ENCODE peak calls at places on chromosomes 4 and X, in seven cellular contexts. U is A549; E is psoas muscle; O is MCF 10A; Y is RWPE1; I is CD8-positive, alpha-beta T cell; H is H9. N is an unnamed sample.
A peak's percentile ranks its signal among the peaks of the same experiment; 100 is the strongest.

GRCh38 chr4:102022343-102022742 is 231.8 kb downstream of the BANK1 start:
- DNase-seq in I (no peak), Y (no peak), E (no peak), O (no peak), U (no peak), H (no peak), N (no peak)

GRCh38 chrX:71532078-71532752 is 689 bp upstream of the OGT start:
- DNase-seq in Y (no peak), E (no peak), I (peak; percentile 64), H (no peak), U (peak; percentile 8), O (peak; percentile 39), N (peak; percentile 65)

GRCh38 chr4:146282662-146283061 is 68.3 kb downstream of the REELD1 start:
- DNase-seq in E (no peak), O (no peak), H (no peak), U (no peak), I (no peak), Y (no peak), N (no peak)

GRCh38 chr4:11543710-11544109 is 115.0 kb upstream of the HS3ST1 start:
- DNase-seq in Y (peak; percentile 34), E (no peak), O (peak; percentile 28), H (no peak), U (no peak), I (no peak), N (peak; percentile 92)

GRCh38 chr4:3491681-3492405 is 28.7 kb downstream of the DOK7 start:
- DNase-seq in E (no peak), O (peak; percentile 31), H (no peak), Y (no peak), U (no peak), I (no peak), N (peak; percentile 29)

GRCh38 chr4:37601527-37601926 is 84.6 kb downstream of the RELL1 start:
- DNase-seq in I (no peak), H (no peak), Y (no peak), U (no peak), O (peak; percentile 90), E (no peak), N (peak; percentile 44)

GRCh38 chr4:120007171-120007894 is 59.3 kb downstream of the MAD2L1 start:
- DNase-seq in O (peak; percentile 67), H (no peak), E (no peak), Y (no peak), U (no peak), I (no peak), N (peak; percentile 63)

GRCh38 chr4:42412251-42412650 is 15.0 kb downstream of the SHISA3 start:
- DNase-seq in Y (peak; percentile 40), U (no peak), H (no peak), E (no peak), I (no peak), O (peak; percentile 78), N (peak; percentile 72)

GRCh38 chr4:5114911-5115310 is 63.6 kb downstream of the STK32B start:
- DNase-seq in O (no peak), H (no peak), I (no peak), E (no peak), U (no peak), Y (no peak), N (no peak)

GRCh38 chr4:88054909-88055308 is 47.5 kb downstream of the PKD2 start:
- DNase-seq in I (no peak), Y (peak; percentile 23), U (peak; percentile 17), H (peak; percentile 60), E (no peak), O (peak; percentile 40), N (peak; percentile 57)

GRCh38 chr4:164904941-164905340 is 28.0 kb downstream of the APELA start:
- DNase-seq in Y (no peak), H (no peak), U (no peak), O (no peak), I (no peak), E (no peak), N (no peak)
- TF ChIP-seq CTCF in Y (no peak), H (no peak), U (no peak), O (no peak), I (no peak), E (no peak), N (no peak)

GRCh38 chrX:18984381-18985185 is 669 bp upstream of the PHKA2 start:
- DNase-seq in Y (peak; percentile 76), E (peak; percentile 81), H (peak; percentile 82), U (peak; percentile 81), O (peak; percentile 82), I (peak; percentile 82), N (peak; percentile 47)
- TF ChIP-seq CTCF in Y (no peak), E (peak; percentile 45), H (peak; percentile 43), U (peak; percentile 25), O (peak; percentile 17), I (peak; percentile 27), N (peak; percentile 49)

DNA sequence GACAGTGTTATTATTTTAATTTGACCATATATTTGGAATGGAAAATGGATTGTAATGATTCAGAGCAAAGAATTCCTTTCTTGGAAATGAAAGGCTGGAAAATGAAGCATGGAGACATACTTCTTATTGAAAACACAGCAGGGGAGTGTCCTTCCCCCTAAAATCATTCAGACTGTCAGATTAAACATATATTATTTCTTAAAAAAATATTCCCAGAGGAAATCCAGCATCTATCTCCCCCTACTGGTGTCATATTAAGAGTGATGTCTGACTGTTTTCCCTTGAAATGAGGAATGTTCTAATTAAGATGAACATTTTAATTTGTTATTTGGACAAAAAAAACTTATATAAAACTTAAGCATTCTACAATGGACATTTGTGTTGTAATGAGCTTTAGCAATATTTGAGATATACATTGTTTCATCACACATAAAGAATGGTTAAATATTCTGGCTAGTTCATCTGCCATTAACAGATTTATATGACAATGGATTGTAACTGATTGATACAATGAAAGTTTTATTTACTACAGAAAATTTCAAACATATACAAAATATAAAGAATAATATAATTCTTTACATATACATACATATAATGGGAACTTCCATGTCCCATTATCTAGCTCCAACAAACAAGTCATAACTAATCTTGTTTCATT is 264.6 kb downstream of the SPRY1 start:
- DNase-seq in Y (peak; percentile 37), I (no peak), U (peak; percentile 10), H (no peak), O (peak; percentile 39), E (no peak), N (peak; percentile 44)
- TF ChIP-seq CTCF in Y (peak; percentile 68), I (peak; percentile 57), U (peak; percentile 65), H (peak; percentile 70), O (peak; percentile 46), E (peak; percentile 64), N (peak; percentile 39)

DNA sequence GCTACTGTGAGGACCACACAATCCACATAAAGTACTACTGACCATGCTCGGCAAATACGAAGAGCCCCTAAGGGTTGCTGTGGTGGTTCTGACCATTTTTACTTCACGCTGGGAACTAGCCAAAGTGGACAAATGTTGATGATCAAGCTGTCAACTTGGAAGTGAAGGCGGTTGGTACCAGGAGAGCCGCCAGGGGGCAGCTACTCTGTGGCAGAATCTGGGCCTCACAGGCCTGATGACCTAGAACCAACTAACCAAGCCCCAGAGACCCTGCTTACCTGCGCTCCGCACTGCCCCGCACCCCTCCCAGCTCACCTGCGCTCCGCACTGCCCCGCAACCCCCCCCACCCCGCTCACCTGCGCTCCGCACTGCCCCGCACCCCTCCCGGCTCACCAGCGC is 5.6 kb downstream of the GAK start:
- DNase-seq in H (peak; percentile 79), Y (no peak), O (peak; percentile 27), I (no peak), E (no peak), U (peak; percentile 55), N (peak; percentile 11)
- TF ChIP-seq CTCF in H (peak; percentile 74), Y (no peak), O (peak; percentile 22), I (no peak), E (no peak), U (peak; percentile 21), N (peak; percentile 73)

GRCh38 chrX:43949669-43950068 is 23.5 kb downstream of the NDP start:
- DNase-seq in I (peak; percentile 27), O (no peak), H (peak; percentile 78), U (peak; percentile 40), Y (no peak), E (peak; percentile 16), N (no peak)
- TF ChIP-seq CTCF in I (peak; percentile 24), O (no peak), H (peak; percentile 60), U (peak; percentile 44), Y (no peak), E (peak; percentile 27), N (peak; percentile 65)

DNA sequence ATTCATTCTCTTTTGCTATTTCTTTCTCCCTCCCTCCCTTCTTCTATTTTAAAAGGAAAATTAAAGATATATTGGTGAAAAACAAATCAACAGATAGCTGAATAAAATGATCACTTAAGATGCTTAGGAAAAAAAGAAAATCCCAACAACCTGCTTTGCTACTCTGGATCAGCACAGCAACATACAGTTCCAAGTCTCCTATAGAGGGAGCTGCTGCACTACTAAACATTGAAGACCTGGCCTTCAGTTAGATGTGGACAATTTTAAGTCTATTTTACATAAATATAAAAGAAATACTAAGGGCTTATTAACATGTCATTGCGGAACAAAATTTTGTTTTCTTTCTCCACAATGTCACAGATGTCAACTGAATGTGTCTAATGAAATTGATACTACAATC is 226.4 kb downstream of the MAGEB5 start:
- DNase-seq in E (no peak), U (no peak), O (peak; percentile 44), I (no peak), Y (no peak), H (no peak), N (peak; percentile 2)
- TF ChIP-seq CTCF in E (peak; percentile 18), U (no peak), O (peak; percentile 43), I (no peak), Y (no peak), H (peak; percentile 82), N (no peak)

GRCh38 chrX:124229374-124229773 is 103.1 kb upstream of the TEX13D start:
- DNase-seq in H (no peak), O (no peak), U (no peak), E (no peak), I (no peak), Y (no peak), N (no peak)

GRCh38 chrX:124226129-124226528 is 106.3 kb upstream of the TEX13D start:
- DNase-seq in E (no peak), I (no peak), H (no peak), O (peak; percentile 20), U (no peak), Y (peak; percentile 3), N (peak; percentile 86)

GRCh38 chrX:124231454-124231853 is 101.0 kb upstream of the TEX13D start:
- DNase-seq in U (no peak), E (no peak), Y (no peak), H (no peak), I (no peak), O (no peak), N (no peak)

GRCh38 chrX:124230573-124231300 is 101.7 kb upstream of the TEX13D start:
- DNase-seq in U (no peak), I (no peak), O (no peak), Y (no peak), H (no peak), E (no peak), N (no peak)

GRCh38 chrX:124228849-124229248 is 103.6 kb upstream of the TEX13D start:
- DNase-seq in E (no peak), I (no peak), H (no peak), O (no peak), U (no peak), Y (no peak), N (no peak)
- TF ChIP-seq CTCF in E (no peak), I (no peak), H (peak; percentile 61), O (no peak), U (no peak), Y (no peak), N (no peak)